ENCODE peak calls at places on chromosomes 11 and 22, in six cellular contexts. M is PC-9, C is GM12878, O is IMR-90, L is astrocyte, D is breast epithelium. T is an unnamed sample. For H3K27me3 and H3K36me3, the result is how much of the 10 kb centered on the place peaks cover.

GRCh38 chr22:20533095-20533878 is 25.9 kb downstream of the MED15 start:
- DNase-seq in M (no peak), C (no peak), O (no peak), L (no peak), D (no peak), T (no peak)

GRCh38 chr11:59263225-59263894 is 50.6 kb upstream of the MPEG1 start:
- DNase-seq in M (no peak), C (no peak), O (no peak), L (no peak), D (no peak), T (no peak)

GRCh38 chr22:45553333-45554039 is 50.8 kb downstream of the FBLN1 start:
- DNase-seq in M (peak), C (no peak), O (peak), L (peak), D (peak), T (peak)

GRCh38 chr22:41925783-41926460 is 684 bp downstream of the TNFRSF13C start:
- DNase-seq in M (no peak), C (no peak), O (peak), L (no peak), D (no peak), T (no peak)

GRCh38 chr11:47915407-47916137 is 64.8 kb upstream of the PTPRJ start:
- DNase-seq in M (peak), C (no peak), O (no peak), L (no peak), D (no peak), T (peak)

GRCh38 chr11:58787903-58788302 is 56.2 kb upstream of the GLYAT start:
- DNase-seq in M (peak), C (no peak), O (peak), L (peak), D (no peak), T (no peak)

GRCh38 chr11:121968638-121969037 is 147.4 kb downstream of the BLID start:
- DNase-seq in M (no peak), C (no peak), O (no peak), L (no peak), D (no peak), T (no peak)

GRCh38 chr11:46903846-46904245 is 14.5 kb downstream of the LRP4 start:
- DNase-seq in M (no peak), C (no peak), O (no peak), L (no peak), D (no peak), T (no peak)

GRCh38 chr11:124946735-124947141 is 7.3 kb upstream of the CCDC15 start:
- DNase-seq in M (no peak), C (no peak), O (peak), L (no peak), D (no peak), T (no peak)

GRCh38 chr11:35275808-35276170 is 136.8 kb downstream of the CD44 start:
- DNase-seq in M (no peak), C (no peak), O (no peak), L (no peak), D (no peak), T (no peak)

DNA sequence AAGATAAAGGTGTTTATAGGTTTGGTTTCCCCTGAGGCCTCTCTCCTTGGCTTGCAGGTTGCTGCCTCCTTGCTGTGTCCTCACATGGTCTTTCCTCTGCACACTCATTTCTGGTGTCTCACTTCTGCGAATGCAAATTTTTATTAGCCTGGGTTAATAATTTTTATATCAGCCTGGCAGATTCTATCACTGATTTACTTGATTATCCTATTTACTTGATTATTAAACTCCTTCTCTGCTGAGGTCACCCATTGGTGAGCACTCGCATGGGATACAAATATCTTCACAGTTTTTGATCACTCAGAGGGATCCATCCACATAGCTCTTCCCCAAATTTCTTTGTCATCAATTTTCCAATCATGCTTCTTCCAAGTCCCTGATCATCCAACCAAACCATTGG is 90.9 kb upstream of the IGLL5 start:
- DNase-seq in M (no peak), C (no peak), O (no peak), L (no peak), D (no peak), T (no peak)
- H3K27me3 ChIP-seq in M (half or more), C (under half), O (under half), L (under half), D (under half), T (under half)

DNA sequence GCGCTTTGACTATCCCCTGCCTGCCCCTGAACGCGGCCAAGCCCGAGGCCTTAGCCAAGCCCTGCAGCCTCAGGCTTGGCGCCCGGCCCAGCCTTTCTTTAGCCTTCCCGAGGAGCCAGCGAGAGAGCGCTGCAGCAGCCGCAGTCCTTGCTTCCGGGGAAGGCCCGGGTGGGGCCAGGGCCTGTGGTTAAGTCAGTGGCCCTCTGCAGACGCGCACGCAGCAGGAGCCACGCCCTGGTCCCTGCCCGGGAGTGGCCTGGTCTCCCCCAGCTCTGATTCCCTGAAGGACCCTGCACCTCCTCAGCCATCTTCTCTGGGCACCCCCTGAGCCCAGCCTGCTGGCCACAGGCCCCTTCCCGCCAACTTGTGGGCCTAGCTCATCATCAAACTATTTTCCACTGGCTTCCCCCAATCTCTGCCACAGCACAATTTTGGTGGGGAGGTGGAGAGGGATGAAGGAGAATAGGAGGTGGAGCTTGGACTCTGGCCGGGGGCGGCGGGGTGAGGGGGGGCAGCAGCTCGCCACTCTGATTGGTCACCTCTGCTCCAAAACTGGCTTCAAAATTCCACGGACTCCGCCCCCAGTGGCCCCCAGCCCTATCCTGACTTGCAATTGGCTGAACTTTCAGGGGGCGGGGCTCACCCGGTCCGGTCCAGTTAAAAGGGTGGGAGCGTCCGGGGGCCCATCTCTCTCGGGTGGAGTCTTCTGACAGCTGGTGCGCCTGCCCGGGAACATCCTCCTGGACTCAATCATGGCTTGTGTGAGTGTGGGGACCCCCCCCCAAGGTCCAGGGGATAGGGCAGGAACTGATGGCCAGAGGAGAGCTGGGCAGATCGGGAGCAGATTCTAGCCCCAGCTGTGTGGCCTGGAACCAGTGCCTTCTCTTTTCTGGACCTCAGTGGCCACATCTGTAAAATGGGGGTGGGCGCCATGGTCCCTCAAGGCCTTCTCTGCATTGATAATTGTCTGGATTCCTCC is at the start of gene LGALS1:
- DNase-seq in M (peak), C (no peak), O (peak), L (peak), D (peak), T (peak)
- TF ChIP-seq CTCF in M (no peak), C (no peak), O (no peak), L (no peak), D (no peak), T (no peak)

DNA sequence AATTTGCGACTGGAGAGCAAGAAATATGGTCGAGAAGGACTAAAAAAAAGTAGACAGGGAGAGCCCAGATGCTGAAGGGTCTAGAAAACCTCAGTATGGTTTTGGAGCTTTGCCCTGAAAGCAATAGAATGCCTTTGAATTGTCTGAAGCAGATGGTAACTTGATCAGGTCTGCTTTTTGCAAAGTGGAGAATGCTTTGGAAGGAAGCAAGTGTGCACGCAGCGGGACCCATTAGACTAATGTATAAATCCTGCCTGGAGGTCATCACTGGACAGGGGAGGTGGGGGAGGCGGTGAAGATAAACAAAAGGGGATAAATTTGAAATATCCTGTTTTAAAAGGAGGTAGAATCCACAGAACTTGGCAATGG is 757 bp upstream of the HINFP start:
- DNase-seq in M (no peak), C (no peak), O (peak), L (peak), D (no peak), T (no peak)
- H3K36me3 ChIP-seq in M (under half), C (under half), O (under half), L (under half), D (under half), T (under half)

DNA sequence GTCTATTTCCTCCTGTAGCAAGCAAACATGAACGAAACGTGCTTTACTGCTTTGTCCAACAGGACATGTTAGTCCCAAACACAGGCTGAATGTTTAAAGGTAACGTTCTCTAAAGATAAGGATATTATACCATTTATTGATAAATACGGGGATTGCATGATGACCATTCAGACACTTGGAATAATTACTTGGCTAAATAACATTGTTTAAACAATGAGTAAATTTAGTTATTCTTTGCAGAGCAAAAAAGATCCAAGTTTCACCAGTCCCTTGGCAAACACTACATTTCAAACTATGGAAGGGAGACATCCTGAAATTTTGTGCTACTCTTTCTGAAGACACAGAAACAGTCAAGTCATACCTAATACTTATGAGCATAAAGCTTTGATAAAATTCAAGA is 88.0 kb downstream of the ZNF280B start:
- DNase-seq in M (no peak), C (no peak), O (no peak), L (no peak), D (no peak), T (no peak)
- H3K27me3 ChIP-seq in M (half or more), C (under half), O (under half), L (under half), D (under half), T (under half)

GRCh38 chr11:89205378-89205777 is 27.7 kb downstream of the TYR start:
- DNase-seq in M (no peak), C (no peak), O (no peak), L (no peak), D (no peak), T (no peak)
- TF ChIP-seq CTCF in M (no peak), C (no peak), O (no peak), L (no peak), D (no peak), T (no peak)

GRCh38 chr11:12212821-12213185 is 102.4 kb downstream of the MICAL2 start:
- DNase-seq in M (no peak), C (no peak), O (peak), L (no peak), D (no peak), T (no peak)
- H3K36me3 ChIP-seq in M (under half), C (under half), O (half or more), L (half or more), D (under half), T (half or more)

GRCh38 chr11:132245558-132246385 is 875.4 kb downstream of the NTM start:
- DNase-seq in M (no peak), C (no peak), O (no peak), L (no peak), D (no peak), T (no peak)
- H3K27me3 ChIP-seq in M (under half), C (under half), O (under half), L (under half), D (under half), T (under half)

GRCh38 chr11:36948445-36949171 is 350.6 kb upstream of the RAG2 start:
- DNase-seq in M (no peak), C (no peak), O (no peak), L (no peak), D (no peak), T (no peak)

DNA sequence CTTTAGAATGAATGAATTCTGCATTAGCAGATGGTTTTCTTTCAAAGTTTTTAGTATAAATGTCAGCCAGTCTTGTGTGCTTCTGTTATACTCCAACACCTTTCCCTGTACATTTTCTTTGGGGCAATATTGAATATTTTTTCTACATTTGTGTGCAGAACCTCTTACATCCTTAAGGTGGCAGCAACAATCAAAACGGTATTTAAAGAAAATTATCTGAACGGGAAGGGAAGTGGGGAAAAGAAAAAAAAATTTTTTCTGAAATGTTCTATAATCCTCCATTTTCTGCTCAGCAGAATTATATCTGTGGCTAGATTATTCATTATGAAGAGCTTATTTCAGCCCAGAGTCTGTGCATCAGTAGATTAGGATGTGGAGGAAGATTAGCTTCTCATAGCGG is 347.3 kb upstream of the RAG2 start:
- DNase-seq in M (no peak), C (no peak), O (peak), L (no peak), D (no peak), T (no peak)
- TF ChIP-seq CTCF in M (peak), C (peak), O (peak), L (peak), D (no peak), T (no peak)

DNA sequence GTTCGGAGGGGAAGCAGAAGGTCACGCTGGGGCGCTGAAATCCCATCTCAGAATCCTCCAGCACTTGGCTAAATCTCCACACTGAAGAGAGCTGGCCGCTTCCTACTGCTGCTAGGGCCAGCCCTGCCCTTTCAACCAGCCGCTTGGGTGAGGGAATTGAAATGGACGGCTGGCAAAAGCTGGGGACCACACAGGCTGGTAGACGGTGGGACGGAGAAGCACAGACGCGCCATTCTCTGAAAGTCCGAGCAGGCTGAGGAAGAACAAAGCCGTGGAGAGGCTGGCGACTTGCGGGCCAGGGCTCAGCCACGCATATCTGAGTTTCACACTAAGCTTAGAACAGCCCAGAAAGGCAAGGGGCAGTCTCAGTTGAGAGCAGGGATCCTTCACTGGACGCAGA is 3.6 kb downstream of the EHD1 start:
- DNase-seq in M (no peak), C (no peak), O (no peak), L (no peak), D (no peak), T (no peak)
- H3K36me3 ChIP-seq in M (under half), C (under half), O (under half), L (under half), D (under half), T (under half)

T was measured in ascending aorta.